ENCODE peak calls at places on chromosomes 4 and X, in four cellular contexts. I, Q, P and E are unnamed samples.

GRCh38 chrX:40266490-40267333 is 169.0 kb upstream of the BCOR start:
- DNase-seq in I (no peak), P (peak), Q (peak), E (peak)

GRCh38 chrX:13345037-13345436 is 25.2 kb upstream of the ATXN3L start:
- DNase-seq in I (peak), Q (no peak), P (no peak), E (no peak)

GRCh38 chr4:14096406-14096965 is 469.0 kb upstream of the BOD1L1 start:
- DNase-seq in P (no peak), I (no peak), Q (no peak), E (no peak)

GRCh38 chr4:74631338-74631737 is 163.0 kb downstream of the BTC start:
- DNase-seq in I (no peak), Q (no peak), P (no peak), E (no peak)

GRCh38 chr4:184932343-184932742 is 85.9 kb upstream of the HELT start:
- DNase-seq in Q (no peak), I (no peak), P (no peak), E (no peak)

GRCh38 chrX:22952011-22952410 is 47.7 kb upstream of the DDX53 start:
- DNase-seq in P (no peak), Q (no peak), I (no peak), E (no peak)

GRCh38 chr4:168119870-168120269 is 27.5 kb downstream of the ANXA10 start:
- DNase-seq in P (no peak), Q (no peak), I (no peak), E (no peak)

GRCh38 chr4:37604464-37604863 is 81.7 kb downstream of the RELL1 start:
- DNase-seq in Q (no peak), P (no peak), I (no peak), E (no peak)

GRCh38 chrX:46247456-46247855 is 297.8 kb downstream of the ZNF674 start:
- DNase-seq in P (no peak), Q (no peak), I (no peak), E (no peak)

GRCh38 chrX:31228415-31228832 is 156.6 kb upstream of the FTHL17 start:
- DNase-seq in Q (no peak), P (no peak), I (no peak), E (no peak)

GRCh38 chr4:126071346-126072333 is 756.9 kb downstream of the FAT4 start:
- DNase-seq in Q (no peak), I (no peak), P (peak), E (no peak)

GRCh38 chr4:90536408-90536807 is 409.2 kb downstream of the CCSER1 start:
- DNase-seq in Q (no peak), P (no peak), I (no peak), E (no peak)

GRCh38 chr4:2255501-2256155 is 6.3 kb downstream of the MXD4 start:
- DNase-seq in P (no peak), Q (no peak), I (no peak), E (no peak)

GRCh38 chrX:109709129-109709631 is 23.9 kb downstream of the ACSL4 start:
- DNase-seq in Q (no peak), P (peak), I (peak), E (peak)

GRCh38 chr4:175308236-175308635 is 390.1 kb downstream of the ADAM29 start:
- DNase-seq in Q (no peak), I (no peak), P (no peak), E (no peak)

GRCh38 chr4:79862842-79863241 is 210.2 kb downstream of the ANTXR2 start:
- DNase-seq in I (no peak), Q (no peak), P (no peak), E (no peak)

GRCh38 chr4:189613202-189613601 is 327.5 kb upstream of the FRG1 start:
- DNase-seq in I (no peak), Q (no peak), P (no peak), E (no peak)

GRCh38 chrX:19990519-19991349 is at the start of gene BCLAF3:
- DNase-seq in I (peak), P (peak), Q (peak), E (peak)

GRCh38 chr4:78721739-78722138 is 54.4 kb upstream of the BMP2K start:
- DNase-seq in P (no peak), Q (no peak), I (no peak), E (no peak)

GRCh38 chrX:42952621-42953020 is 174.7 kb upstream of the PPP1R2C start:
- DNase-seq in P (no peak), Q (no peak), I (no peak), E (no peak)

GRCh38 chr4:103718993-103719319 is 829 bp downstream of the TACR3 start:
- DNase-seq in P (no peak), I (no peak), Q (no peak), E (no peak)

GRCh38 chrX:13120017-13120416 is 75.6 kb upstream of the FAM9C start:
- DNase-seq in I (no peak), Q (no peak), P (peak), E (no peak)

GRCh38 chrX:71910526-71911022 is at the start of gene NHSL2:
- DNase-seq in P (no peak), Q (no peak), I (no peak), E (no peak)

GRCh38 chr4:23654791-23655190 is 235.1 kb downstream of the PPARGC1A start:
- DNase-seq in P (no peak), I (no peak), Q (no peak), E (no peak)

GRCh38 chr4:8010618-8011017 is 71.0 kb upstream of the AFAP1 start:
- DNase-seq in P (peak), I (no peak), Q (no peak), E (no peak)

GRCh38 chr4:144575181-144575580 is 70.8 kb upstream of the HHIP start:
- DNase-seq in Q (no peak), P (no peak), I (no peak), E (no peak)

GRCh38 chr4:115234405-115235093 is 121.1 kb upstream of the NDST4 start:
- DNase-seq in P (peak), I (peak), Q (no peak), E (peak)

GRCh38 chr4:3375688-3376087 is 66.1 kb upstream of the HGFAC start:
- DNase-seq in P (no peak), I (no peak), Q (no peak), E (no peak)

GRCh38 chr4:57424231-57424897 is 314.2 kb upstream of the IGFBP7 start:
- DNase-seq in I (no peak), P (no peak), Q (no peak), E (no peak)

GRCh38 chr4:139933541-139933940 is 220.4 kb downstream of the MAML3 start:
- DNase-seq in I (no peak), Q (no peak), P (peak), E (no peak)

GRCh38 chrX:81291996-81292395 is 90.1 kb downstream of the SH3BGRL start:
- DNase-seq in Q (no peak), I (no peak), P (no peak), E (no peak)

GRCh38 chr4:81257021-81257420 is 42.0 kb upstream of the PRKG2 start:
- DNase-seq in I (no peak), Q (no peak), P (no peak), E (no peak)

GRCh38 chrX:63503541-63503940 is 152.4 kb upstream of the SPIN4 start:
- DNase-seq in I (no peak), P (no peak), Q (no peak), E (no peak)
- TF ChIP-seq HDAC2 in I (no peak), P (no peak), Q (no peak), E (no peak)

DNA sequence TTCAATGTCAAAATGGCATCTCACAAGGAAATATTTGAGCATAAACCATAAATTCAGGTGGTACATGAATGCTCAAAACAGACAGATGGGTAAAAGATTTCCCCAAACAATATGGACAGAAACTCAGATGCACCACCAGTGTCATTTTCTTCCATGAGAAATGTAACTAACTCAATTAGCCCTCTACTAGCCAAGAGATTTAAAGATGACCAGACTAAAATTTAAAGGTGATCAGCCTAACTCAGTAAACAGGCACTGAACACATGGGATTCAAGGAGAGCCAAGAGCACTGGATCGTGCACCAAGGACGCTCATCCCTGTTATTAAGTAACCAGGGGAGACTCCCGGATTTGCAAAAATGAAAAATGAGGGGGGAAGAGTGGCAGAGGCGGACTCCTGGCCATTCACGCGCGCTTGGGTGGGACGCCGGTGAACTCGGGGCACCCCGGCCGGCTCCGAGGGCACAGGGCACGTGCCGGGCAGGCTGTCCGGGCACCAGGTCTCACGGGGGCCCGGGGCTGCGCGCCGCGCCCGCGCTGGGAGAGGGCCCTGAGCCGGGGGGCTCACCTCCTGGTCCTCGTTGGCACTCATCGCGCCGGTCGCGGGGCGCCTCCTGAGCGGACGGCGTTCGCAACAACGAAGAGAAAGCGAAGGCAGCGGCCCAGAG is 490 bp downstream of the RWDD4 start:
- DNase-seq in I (no peak), P (peak), Q (peak), E (peak)
- TF ChIP-seq BHLHE40 in I (peak), P (no peak), Q (peak), E (no peak)

DNA sequence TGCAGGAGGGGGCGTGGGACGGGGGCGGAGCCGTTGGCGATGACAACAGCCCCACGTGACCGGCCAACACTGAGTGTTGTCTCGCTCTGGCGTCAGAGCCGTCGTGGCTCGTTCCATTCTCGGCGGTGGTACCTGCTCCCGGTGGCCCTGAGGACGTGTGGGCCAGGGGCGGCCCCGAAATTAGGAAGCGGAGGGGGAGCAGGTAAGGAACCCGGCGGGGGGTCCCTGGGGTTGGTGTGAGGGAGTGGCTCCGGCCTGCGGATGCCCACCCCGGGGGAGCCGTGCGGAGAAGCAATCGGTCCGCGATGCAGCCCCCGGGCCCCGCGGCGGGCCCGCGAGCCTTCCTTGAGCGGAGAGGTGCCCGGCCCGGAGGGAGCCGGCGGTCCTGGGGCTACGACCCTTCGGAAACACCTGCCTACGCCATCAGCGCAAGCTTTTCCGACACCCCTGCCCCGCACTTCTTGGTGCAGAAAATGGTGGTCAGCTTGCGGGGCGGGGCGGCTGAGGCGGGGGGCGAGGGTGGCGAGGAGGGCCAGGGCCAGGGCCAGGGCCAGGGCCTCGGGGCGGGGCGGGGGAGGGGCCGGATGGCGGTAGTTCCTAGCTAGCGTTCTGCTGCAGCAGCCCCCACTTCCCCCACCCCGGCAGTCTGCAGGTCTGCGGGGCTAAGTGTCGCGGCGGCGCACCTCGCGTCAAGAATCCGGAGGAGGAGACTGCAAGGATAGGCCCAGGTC is at the start of gene BEX4:
- DNase-seq in P (no peak), I (no peak), Q (peak), E (peak)
- TF ChIP-seq POLR2A in P (no peak), I (peak), Q (peak), E (no peak)

GRCh38 chr4:56139241-56139827 is 190.6 kb downstream of the CEP135 start:
- DNase-seq in Q (no peak), P (no peak), I (no peak), E (no peak)
- TF ChIP-seq HDAC2 in Q (no peak), P (no peak), I (no peak), E (no peak)

GRCh38 chr4:182978152-182978827 is 61.1 kb upstream of the DCTD start:
- DNase-seq in P (no peak), Q (no peak), I (peak), E (no peak)

GRCh38 chr4:182971702-182972101 is 54.5 kb upstream of the DCTD start:
- DNase-seq in P (no peak), Q (no peak), I (no peak), E (no peak)

GRCh38 chr4:182973421-182974340 is 56.5 kb upstream of the DCTD start:
- DNase-seq in P (no peak), I (no peak), Q (no peak), E (no peak)

DNA sequence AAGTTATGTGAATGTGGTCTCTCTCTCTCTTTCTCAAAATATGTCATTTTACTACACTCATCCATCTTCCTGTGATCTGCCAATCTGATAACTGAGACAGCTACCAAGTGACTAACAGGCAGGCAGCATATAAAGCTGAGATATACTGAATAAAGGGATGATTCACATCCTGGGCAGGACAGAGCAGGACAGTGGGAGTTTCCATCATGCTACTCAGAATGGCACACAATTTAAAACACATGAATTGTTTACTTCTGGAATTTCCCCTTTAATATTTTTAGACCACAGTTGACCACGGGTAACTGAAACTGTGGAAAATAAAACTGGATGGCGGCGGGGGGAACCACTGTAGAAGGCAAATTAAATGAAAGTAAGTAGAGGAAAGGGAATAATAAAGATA is 58.6 kb upstream of the DCTD start:
- DNase-seq in Q (peak), P (no peak), I (peak), E (peak)
- TF ChIP-seq BHLHE40 in Q (no peak), P (no peak), I (no peak), E (no peak)

GRCh38 chr4:86356831-86357230 is 3.0 kb downstream of the MAPK10 start:
- DNase-seq in I (no peak), P (no peak), Q (no peak), E (no peak)
- TF ChIP-seq POLR2A in I (no peak), P (no peak), Q (no peak), E (no peak)